ENCODE peak calls at places on chromosome 11, in five cellular contexts. N is Right ventricle myocardium superior, M is T-cell, D is dorsolateral prefrontal cortex, I is spleen. B is an unnamed sample.

GRCh38 chr11:103294516-103294915 is 185.3 kb downstream of the DYNC2H1 start:
- DNase-seq in N (no peak), M (no peak), D (no peak), I (no peak), B (no peak)

GRCh38 chr11:101442171-101442570 is 141.6 kb downstream of the TRPC6 start:
- DNase-seq in N (no peak), M (no peak), D (no peak), I (no peak), B (no peak)

GRCh38 chr11:17734418-17734911 is at the start of gene KCNC1:
- DNase-seq in N (peak; percentile 47), M (no peak), D (peak; percentile 45), I (peak; percentile 68), B (no peak)

GRCh38 chr11:9716275-9717039 is 52.6 kb downstream of the SWAP70 start:
- DNase-seq in N (no peak), M (no peak), D (no peak), I (no peak), B (no peak)

GRCh38 chr11:60855726-60856633 is at the start of gene PTGDR2:
- DNase-seq in N (no peak), M (no peak), D (no peak), I (peak; percentile 38), B (no peak)

GRCh38 chr11:65606876-65607613 is 7.0 kb downstream of the MAP3K11 start:
- DNase-seq in N (peak; percentile 95), M (no peak), D (peak; percentile 97), I (peak; percentile 90), B (peak; percentile 96)

GRCh38 chr11:35215945-35216344 is 77.0 kb downstream of the CD44 start:
- DNase-seq in N (no peak), M (no peak), D (no peak), I (no peak), B (no peak)

GRCh38 chr11:72523991-72524390 is 89.7 kb upstream of the CLPB start:
- DNase-seq in N (no peak), M (no peak), D (no peak), I (no peak), B (no peak)

GRCh38 chr11:5197538-5197937 is 2.9 kb downstream of the OR51V1 start:
- DNase-seq in N (no peak), M (no peak), D (no peak), I (no peak), B (no peak)

GRCh38 chr11:43632171-43632570 is 48.4 kb upstream of the HSD17B12 start:
- DNase-seq in N (no peak), M (no peak), D (no peak), I (no peak), B (no peak)

GRCh38 chr11:16239130-16240105 is 116.9 kb downstream of the SOX6 start:
- DNase-seq in N (no peak), M (no peak), D (no peak), I (no peak), B (no peak)

GRCh38 chr11:43316451-43316850 is 4.7 kb downstream of the API5 start:
- DNase-seq in N (no peak), M (no peak), D (no peak), I (no peak), B (no peak)

GRCh38 chr11:86814775-86815174 is 14.4 kb downstream of the PRSS23 start:
- DNase-seq in N (no peak), M (no peak), D (no peak), I (no peak), B (no peak)

GRCh38 chr11:100830295-100830694 is 143.2 kb downstream of the ARHGAP42 start:
- DNase-seq in N (no peak), M (no peak), D (no peak), I (no peak), B (peak; percentile 49)

GRCh38 chr11:17748044-17748443 is 13.5 kb downstream of the KCNC1 start:
- DNase-seq in N (no peak), M (no peak), D (peak; percentile 15), I (peak; percentile 51), B (peak; percentile 21)

GRCh38 chr11:68031136-68031459 is 617 bp downstream of the NDUFS8 start:
- DNase-seq in N (no peak), M (no peak), D (no peak), I (no peak), B (no peak)

GRCh38 chr11:57248780-57249383 is 11.8 kb upstream of the APLNR start:
- DNase-seq in N (peak; percentile 77), M (no peak), D (peak; percentile 58), I (peak; percentile 82), B (peak; percentile 83)

GRCh38 chr11:110478410-110478809 is 48.7 kb downstream of the FDX1 start:
- DNase-seq in N (no peak), M (no peak), D (no peak), I (no peak), B (no peak)

GRCh38 chr11:78840623-78841022 is 266.0 kb upstream of the NARS2 start:
- DNase-seq in N (no peak), M (no peak), D (no peak), I (no peak), B (no peak)

GRCh38 chr11:112265659-112266409 is 5.2 kb upstream of the PLET1 start:
- DNase-seq in N (no peak), M (no peak), D (no peak), I (no peak), B (no peak)

GRCh38 chr11:110374921-110375320 is 54.8 kb upstream of the FDX1 start:
- DNase-seq in N (no peak), M (no peak), D (no peak), I (no peak), B (no peak)

GRCh38 chr11:73400293-73400692 is 24.1 kb downstream of the RELT start:
- DNase-seq in N (no peak), M (no peak), D (no peak), I (no peak), B (no peak)

GRCh38 chr11:86548278-86548917 is 124.0 kb downstream of the ME3 start:
- DNase-seq in N (no peak), M (no peak), D (no peak), I (no peak), B (no peak)

GRCh38 chr11:101127348-101127698 is 2.3 kb downstream of the PGR start:
- DNase-seq in N (peak; percentile 56), M (no peak), D (no peak), I (no peak), B (peak; percentile 54)

GRCh38 chr11:91857194-91857593 is 367.4 kb upstream of the FAT3 start:
- DNase-seq in N (no peak), M (no peak), D (no peak), I (no peak), B (no peak)

GRCh38 chr11:115145316-115145715 is 358.9 kb downstream of the CADM1 start:
- DNase-seq in N (no peak), M (no peak), D (no peak), I (no peak), B (no peak)

GRCh38 chr11:15742626-15743243 is 613.6 kb downstream of the SOX6 start:
- DNase-seq in N (no peak), M (no peak), D (no peak), I (no peak), B (no peak)

GRCh38 chr11:131465746-131466145 is 95.3 kb downstream of the NTM start:
- DNase-seq in N (no peak), M (no peak), D (no peak), I (no peak), B (no peak)